ENCODE peak calls at places on chromosomes 2 and 18, in four cellular contexts. T, Q, P and W are unnamed samples.

GRCh38 chr18:58451115-58451971 is 177.5 kb downstream of the ALPK2 start:
- DNase-seq in T (no peak), Q (no peak), P (no peak), W (no peak)

GRCh38 chr2:96800762-96801463 is 15.2 kb upstream of the CNNM3 start:
- DNase-seq in P (peak), T (peak), Q (no peak), W (peak)

GRCh38 chr2:210456571-210456970 is 20.0 kb downstream of the LANCL1 start:
- DNase-seq in T (no peak), Q (no peak), P (no peak), W (no peak)

GRCh38 chr2:45882707-45883106 is 231.2 kb downstream of the PRKCE start:
- DNase-seq in T (no peak), P (no peak), Q (no peak), W (no peak)

GRCh38 chr2:165791811-165792454 is 2.1 kb downstream of the GALNT3 start:
- DNase-seq in T (no peak), P (no peak), Q (no peak), W (no peak)

GRCh38 chr2:62787381-62787780 is 81.9 kb downstream of the EHBP1 start:
- DNase-seq in P (no peak), Q (no peak), T (no peak), W (no peak)

GRCh38 chr2:196742685-196743084 is 56.8 kb downstream of the GTF3C3 start:
- DNase-seq in T (peak), Q (no peak), P (no peak), W (no peak)

GRCh38 chr2:137928547-137929503 is 35.4 kb upstream of the HNMT start:
- DNase-seq in T (no peak), Q (no peak), P (no peak), W (no peak)

GRCh38 chr2:142144547-142144946 is 13.7 kb upstream of the LRP1B start:
- DNase-seq in Q (no peak), P (no peak), T (no peak), W (no peak)

GRCh38 chr2:149004836-149005235 is 33.7 kb upstream of the LYPD6B start:
- DNase-seq in P (no peak), T (no peak), Q (peak), W (no peak)

GRCh38 chr2:88058226-88058625 is 2.6 kb upstream of the KRCC1 start:
- DNase-seq in P (no peak), T (no peak), Q (no peak), W (no peak)

GRCh38 chr2:74740395-74741075 is 86.5 kb downstream of the SEMA4F start:
- DNase-seq in T (peak), Q (peak), P (peak), W (peak)

GRCh38 chr2:120108049-120108448 is 95.2 kb downstream of the EPB41L5 start:
- DNase-seq in Q (peak), P (peak), T (no peak), W (peak)

GRCh38 chr18:9474103-9474982 is 970 bp upstream of the RALBP1 start:
- DNase-seq in Q (no peak), T (peak), P (no peak), W (no peak)

GRCh38 chr2:238240761-238241711 is 1.2 kb upstream of the HES6 start:
- DNase-seq in P (no peak), Q (no peak), T (peak), W (no peak)

GRCh38 chr2:240435955-240436625 is 627 bp downstream of the GPC1 start:
- DNase-seq in T (no peak), Q (no peak), P (no peak), W (no peak)

GRCh38 chr2:37870829-37871228 is 54.3 kb upstream of the RMDN2 start:
- DNase-seq in P (no peak), Q (no peak), T (no peak), W (no peak)

GRCh38 chr2:196917802-196918201 is 8.7 kb downstream of the PGAP1 start:
- DNase-seq in T (no peak), P (no peak), Q (no peak), W (no peak)

GRCh38 chr2:127630409-127631183 is 15.4 kb upstream of the GPR17 start:
- DNase-seq in Q (no peak), T (no peak), P (no peak), W (no peak)

GRCh38 chr2:217694296-217694695 is 308.5 kb downstream of the TNS1 start:
- DNase-seq in P (no peak), Q (no peak), T (no peak), W (no peak)

GRCh38 chr2:30084915-30085314 is 61.9 kb upstream of the YPEL5 start:
- DNase-seq in P (no peak), T (no peak), Q (no peak), W (no peak)

GRCh38 chr2:62884514-62884913 is 166.1 kb upstream of the OTX1 start:
- DNase-seq in T (no peak), P (no peak), Q (no peak), W (no peak)

GRCh38 chr2:10362096-10362897 is 59.6 kb downstream of the HPCAL1 start:
- DNase-seq in T (no peak), Q (no peak), P (no peak), W (no peak)

GRCh38 chr2:111662039-111662740 is 221.8 kb downstream of the ANAPC1 start:
- DNase-seq in P (no peak), T (no peak), Q (no peak), W (peak)